ENCODE peak calls at places on chromosomes 3 and 15, in six cellular contexts. Y is transverse colon, L is hepatic stellate cell, Q is stromal cell of bone marrow, T is NCI-H1436 treated with DMSO at 0.1 percent for 48 hours, P is fibroblast of gingiva. U is an unnamed sample.

GRCh38 chr3:73504852-73505251 is 119.9 kb downstream of the PDZRN3 start:
- DNase-seq in Y (no peak), L (no peak), Q (no peak), T (no peak), P (no peak), U (no peak)

GRCh38 chr3:194377708-194378107 is 8.2 kb upstream of the LRRC15 start:
- DNase-seq in Y (no peak), L (no peak), Q (no peak), T (no peak), P (no peak), U (no peak)

GRCh38 chr15:65818927-65819562 is 27.0 kb upstream of the DENND4A start:
- DNase-seq in Y (no peak), L (no peak), Q (no peak), T (no peak), P (no peak), U (no peak)

GRCh38 chr3:185724761-185725160 is 100.1 kb downstream of the IGF2BP2 start:
- DNase-seq in Y (no peak), L (no peak), Q (no peak), T (no peak), P (peak), U (no peak)

GRCh38 chr15:91068436-91068835 is 31.6 kb upstream of the SV2B start:
- DNase-seq in Y (no peak), L (no peak), Q (no peak), T (no peak), P (no peak), U (no peak)

GRCh38 chr15:82739086-82739485 is 29.4 kb upstream of the AP3B2 start:
- DNase-seq in Y (no peak), L (no peak), Q (no peak), T (no peak), P (no peak), U (no peak)

GRCh38 chr15:74129411-74130088 is 836 bp upstream of the ISLR2 start:
- DNase-seq in Y (no peak), L (no peak), Q (no peak), T (no peak), P (no peak), U (no peak)

GRCh38 chr15:37252530-37252929 is 152.2 kb upstream of the MEIS2 start:
- DNase-seq in Y (no peak), L (no peak), Q (no peak), T (no peak), P (no peak), U (no peak)

GRCh38 chr3:70984756-70985155 is 598.8 kb downstream of the FOXP1 start:
- DNase-seq in Y (no peak), L (no peak), Q (no peak), T (no peak), P (peak), U (no peak)

GRCh38 chr15:32952901-32953889 is 235.4 kb downstream of the GREM1 start:
- DNase-seq in Y (no peak), L (no peak), Q (no peak), T (no peak), P (no peak), U (no peak)

GRCh38 chr15:78709263-78709882 is 68.4 kb upstream of the CHRNB4 start:
- DNase-seq in Y (peak), L (peak), Q (no peak), T (no peak), P (peak), U (peak)

GRCh38 chr3:11624161-11624560 is 19.6 kb downstream of the VGLL4 start:
- DNase-seq in Y (no peak), L (no peak), Q (no peak), T (no peak), P (no peak), U (no peak)

GRCh38 chr3:197454014-197454413 is 101.8 kb downstream of the BDH1 start:
- DNase-seq in Y (peak), L (no peak), Q (no peak), T (no peak), P (no peak), U (peak)

GRCh38 chr3:195788711-195789581 is 22.8 kb downstream of the MUC4 start:
- DNase-seq in Y (no peak), L (no peak), Q (no peak), T (no peak), P (no peak), U (no peak)

GRCh38 chr3:194375473-194375872 is 5.9 kb upstream of the LRRC15 start:
- DNase-seq in Y (no peak), L (no peak), Q (no peak), T (no peak), P (no peak), U (no peak)

GRCh38 chr3:179082416-179082815 is 10.8 kb upstream of the ZMAT3 start:
- DNase-seq in Y (no peak), L (no peak), Q (no peak), T (no peak), P (no peak), U (no peak)

GRCh38 chr15:90334304-90334731 is 17.8 kb upstream of the ZNF774 start:
- DNase-seq in Y (peak), L (no peak), Q (no peak), T (no peak), P (no peak), U (no peak)

GRCh38 chr15:38714309-38715072 is 149.9 kb upstream of the RASGRP1 start:
- DNase-seq in Y (no peak), L (peak), Q (peak), T (no peak), P (peak), U (no peak)

GRCh38 chr3:127264794-127265514 is 22.9 kb downstream of the PRR20G start:
- DNase-seq in Y (no peak), L (no peak), Q (no peak), T (no peak), P (no peak), U (no peak)

GRCh38 chr3:140816372-140816771 is 125.3 kb upstream of the SLC25A36 start:
- DNase-seq in Y (no peak), L (no peak), Q (no peak), T (no peak), P (no peak), U (peak)

GRCh38 chr3:8963137-8963853 is at the start of gene RAD18:
- DNase-seq in Y (peak), L (peak), Q (peak), T (no peak), P (peak), U (peak)